ENCODE peak calls at places on chromosomes 12 and 14, in five cellular contexts. P is HCT116, F is Panc1, N is K562, B is sigmoid colon. J is an unnamed sample.

GRCh38 chr12:40946612-40947194 is 241.4 kb upstream of the PDZRN4 start:
- DNase-seq in P (peak), F (no peak), N (peak), B (no peak), J (no peak)

GRCh38 chr12:12926571-12927071 is 25.3 kb downstream of the GPRC5D start:
- DNase-seq in P (no peak), F (no peak), N (no peak), B (no peak), J (no peak)

GRCh38 chr12:12868836-12869235 is 22.5 kb upstream of the GPRC5A start:
- DNase-seq in P (no peak), F (no peak), N (no peak), B (no peak), J (no peak)

GRCh38 chr14:105314287-105315185 is at the start of gene PACS2:
- DNase-seq in P (peak), F (no peak), N (peak), B (peak), J (peak)

GRCh38 chr14:88616697-88617096 is 53.9 kb downstream of the ZC3H14 start:
- DNase-seq in P (no peak), F (no peak), N (no peak), B (no peak), J (no peak)

GRCh38 chr14:79656086-79656485 is 555.2 kb downstream of the DIO2 start:
- DNase-seq in P (no peak), F (no peak), N (no peak), B (no peak), J (no peak)

GRCh38 chr14:80202888-80203562 is 8.3 kb downstream of the DIO2 start:
- DNase-seq in P (no peak), F (peak), N (peak), B (no peak), J (peak)

GRCh38 chr12:10361084-10361483 is 28.8 kb downstream of the KLRK1 start:
- DNase-seq in P (no peak), F (no peak), N (no peak), B (no peak), J (no peak)

GRCh38 chr12:24507827-24508226 is 441.1 kb downstream of the BCAT1 start:
- DNase-seq in P (no peak), F (no peak), N (no peak), B (no peak), J (no peak)

GRCh38 chr12:132185698-132186097 is 41.4 kb downstream of the NOC4L start:
- DNase-seq in P (no peak), F (no peak), N (no peak), B (no peak), J (no peak)

DNA sequence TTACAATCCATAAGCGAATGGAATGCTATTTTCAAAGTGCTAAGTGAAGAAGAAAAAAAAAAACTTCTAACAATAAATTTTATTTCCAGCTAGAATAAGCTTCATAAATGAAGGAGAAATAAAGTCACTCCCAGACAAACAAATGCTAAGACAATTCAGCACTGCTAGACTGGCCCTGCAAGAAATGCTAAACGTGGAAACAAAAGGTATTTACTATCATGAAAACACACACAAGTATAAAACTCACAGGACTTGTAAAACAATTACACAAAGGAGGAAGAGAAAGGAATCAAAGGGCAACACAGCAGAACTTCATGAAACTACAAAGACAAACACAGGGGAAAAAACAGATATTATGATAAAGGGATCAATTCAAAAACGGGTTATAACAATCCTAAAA is 85.8 kb upstream of the NELL2 start:
- DNase-seq in P (no peak), F (no peak), N (no peak), B (no peak), J (no peak)
- TF ChIP-seq POLR2AphosphoS5 in P (no peak), F (no peak), N (no peak), B (no peak), J (no peak)

GRCh38 chr12:1966561-1967211 is 37.6 kb downstream of the DCP1B start:
- DNase-seq in P (no peak), F (no peak), N (no peak), B (peak), J (no peak)
- TF ChIP-seq POLR2AphosphoS5 in P (no peak), F (no peak), N (no peak), B (peak), J (no peak)

GRCh38 chr12:95687937-95688336 is 102.6 kb downstream of the NTN4 start:
- DNase-seq in P (no peak), F (no peak), N (no peak), B (no peak), J (no peak)

GRCh38 chr12:95695741-95696140 is 94.8 kb downstream of the NTN4 start:
- DNase-seq in P (no peak), F (no peak), N (no peak), B (no peak), J (no peak)

GRCh38 chr12:95694148-95694547 is 96.4 kb downstream of the NTN4 start:
- DNase-seq in P (no peak), F (no peak), N (no peak), B (no peak), J (peak)

GRCh38 chr12:95693689-95694088 is 96.9 kb downstream of the NTN4 start:
- DNase-seq in P (no peak), F (no peak), N (no peak), B (no peak), J (no peak)

GRCh38 chr12:95690861-95691635 is 99.5 kb downstream of the NTN4 start:
- DNase-seq in P (no peak), F (no peak), N (no peak), B (no peak), J (no peak)
- TF ChIP-seq POLR2AphosphoS5 in P (no peak), F (no peak), N (no peak), B (no peak), J (no peak)

GRCh38 chr14:91456283-91456682 is 38.7 kb upstream of the CCDC88C start:
- DNase-seq in P (no peak), F (no peak), N (no peak), B (no peak), J (no peak)
- TF ChIP-seq POLR2AphosphoS5 in P (no peak), F (no peak), N (no peak), B (no peak), J (no peak)

GRCh38 chr14:67426983-67427601 is 15.1 kb upstream of the PLEK2 start:
- DNase-seq in P (peak), F (peak), N (peak), B (peak), J (peak)
- TF ChIP-seq POLR2AphosphoS5 in P (no peak), F (no peak), N (no peak), B (no peak), J (no peak)

GRCh38 chr14:60251877-60252276 is 2.9 kb downstream of the PPM1A start:
- DNase-seq in P (no peak), F (no peak), N (no peak), B (no peak), J (no peak)

GRCh38 chr14:60248697-60249314 is at the start of gene PPM1A:
- DNase-seq in P (peak), F (peak), N (peak), B (peak), J (peak)

GRCh38 chr14:60250318-60251035 is 1.5 kb downstream of the PPM1A start:
- DNase-seq in P (peak), F (peak), N (no peak), B (no peak), J (peak)

GRCh38 chr14:60247994-60248696 is 876 bp upstream of the PPM1A start:
- DNase-seq in P (peak), F (peak), N (peak), B (peak), J (peak)

GRCh38 chr14:60249321-60250251 is 565 bp downstream of the PPM1A start:
- DNase-seq in P (peak), F (no peak), N (peak), B (peak), J (peak)
- TF ChIP-seq POLR2AphosphoS5 in P (no peak), F (no peak), N (no peak), B (no peak), J (no peak)